ENCODE peak calls at places on chromosomes 13 and 19, in six cellular contexts. W is A549, B is endothelial cell of umbilical vein, E is HCT116, Q is K562, N is H1. C is an unnamed sample.

GRCh38 chr13:98291658-98292057 is 114.6 kb upstream of the RNF113B start:
- DNase-seq in B (no peak), Q (no peak), E (no peak), N (no peak), W (no peak), C (no peak)

GRCh38 chr13:96730676-96731075 is 263.6 kb downstream of the OXGR1 start:
- DNase-seq in B (no peak), N (no peak), E (no peak), Q (no peak), W (no peak), C (no peak)

GRCh38 chr13:57557979-57558529 is 73.5 kb upstream of the PCDH17 start:
- DNase-seq in B (peak; percentile 54), W (no peak), N (no peak), Q (no peak), E (no peak), C (peak; percentile 35)

GRCh38 chr13:34364633-34365032 is 546.7 kb downstream of the RFC3 start:
- DNase-seq in W (no peak), Q (no peak), B (no peak), N (no peak), E (no peak), C (no peak)

GRCh38 chr13:102702965-102703720 is 8.3 kb upstream of the METTL21C start:
- DNase-seq in Q (no peak), B (no peak), W (no peak), E (no peak), N (no peak), C (no peak)

GRCh38 chr13:36919206-36919832 is 719 bp downstream of the SMAD9 start:
- DNase-seq in W (no peak), E (no peak), B (no peak), N (no peak), Q (peak; percentile 11), C (no peak)

GRCh38 chr19:639251-640155 is at the start of gene FGF22:
- DNase-seq in N (no peak), B (peak; percentile 82), Q (peak; percentile 99), E (peak; percentile 68), W (peak; percentile 60), C (peak; percentile 80)

GRCh38 chr13:21539687-21540086 is 64.3 kb downstream of the MICU2 start:
- DNase-seq in E (no peak), N (no peak), Q (no peak), B (no peak), W (no peak), C (no peak)

GRCh38 chr19:40614595-40615411 is 13.6 kb downstream of the LTBP4 start:
- DNase-seq in W (no peak), Q (peak; percentile 87), B (peak; percentile 78), E (peak; percentile 87), N (no peak), C (no peak)

GRCh38 chr19:48397636-48398328 is 4.3 kb downstream of the GRIN2D start:
- DNase-seq in N (no peak), Q (no peak), B (no peak), W (no peak), E (no peak), C (peak; percentile 48)

GRCh38 chr13:26412961-26413716 is 144.3 kb upstream of the WASF3 start:
- DNase-seq in Q (no peak), N (no peak), B (no peak), E (no peak), W (no peak), C (no peak)

GRCh38 chr13:35046587-35046986 is 104.5 kb downstream of the NBEA start:
- DNase-seq in B (no peak), W (no peak), N (no peak), Q (no peak), E (no peak), C (no peak)

GRCh38 chr19:29439688-29440550 is 85.9 kb upstream of the VSTM2B start:
- DNase-seq in N (no peak), Q (no peak), W (no peak), B (no peak), E (no peak), C (no peak)

GRCh38 chr13:29810145-29810742 is 40.2 kb downstream of the UBL3 start:
- DNase-seq in E (no peak), N (no peak), W (no peak), B (no peak), Q (no peak), C (no peak)

GRCh38 chr19:6126335-6126974 is 9.0 kb upstream of the ACSBG2 start:
- DNase-seq in N (no peak), B (peak; percentile 75), E (peak; percentile 91), W (peak; percentile 62), Q (peak; percentile 71), C (peak; percentile 71)

GRCh38 chr19:29527500-29528328 is 1.9 kb downstream of the VSTM2B start:
- DNase-seq in E (no peak), Q (no peak), N (no peak), W (peak; percentile 44), B (no peak), C (no peak)

GRCh38 chr13:92312823-92313222 is 913.8 kb upstream of the GPC6 start:
- DNase-seq in W (no peak), E (no peak), N (no peak), Q (no peak), B (no peak), C (no peak)

GRCh38 chr19:1312732-1313694 is 27.3 kb downstream of the EFNA2 start:
- DNase-seq in Q (no peak), E (peak; percentile 23), W (peak; percentile 88), B (peak; percentile 41), N (no peak), C (no peak)

GRCh38 chr19:52191951-52192350 is 2.1 kb downstream of the PPP2R1A start:
- DNase-seq in E (no peak), W (no peak), Q (no peak), B (no peak), N (no peak), C (no peak)

GRCh38 chr13:74771964-74772363 is 637.8 kb upstream of the KLF12 start:
- DNase-seq in E (no peak), B (no peak), W (no peak), N (no peak), Q (no peak), C (no peak)

GRCh38 chr13:31008400-31009115 is 76.1 kb downstream of the TEX26 start:
- DNase-seq in B (no peak), E (no peak), W (no peak), Q (no peak), N (no peak), C (peak; percentile 10)

GRCh38 chr19:28885965-28886364 is 327.0 kb downstream of the UQCRFS1 start:
- DNase-seq in E (no peak), N (no peak), Q (no peak), W (no peak), B (no peak), C (no peak)

GRCh38 chr13:54574791-54575190 is 1546.2 kb downstream of the OLFM4 start:
- DNase-seq in B (no peak), Q (no peak), E (no peak), N (no peak), W (no peak), C (no peak)

GRCh38 chr19:588093-588742 is 1.5 kb upstream of the HCN2 start:
- DNase-seq in B (peak; percentile 59), Q (peak; percentile 53), W (no peak), E (peak; percentile 69), N (peak; percentile 61), C (peak; percentile 77)

GRCh38 chr13:31050486-31051400 is 111.0 kb downstream of the HSPH1 start:
- DNase-seq in B (no peak), W (no peak), Q (peak; percentile 37), E (no peak), N (no peak), C (no peak)

GRCh38 chr19:55087542-55087935 is 11.9 kb downstream of the EPS8L1 start:
- DNase-seq in N (no peak), W (no peak), E (no peak), B (no peak), Q (no peak), C (no peak)

GRCh38 chr19:55088021-55088451 is 12.4 kb downstream of the EPS8L1 start:
- DNase-seq in Q (no peak), E (no peak), N (no peak), B (no peak), W (no peak), C (no peak)

GRCh38 chr19:55084416-55084815 is 8.7 kb downstream of the EPS8L1 start:
- DNase-seq in N (no peak), E (no peak), B (no peak), W (no peak), Q (no peak), C (no peak)

GRCh38 chr19:55086730-55087541 is 11.3 kb downstream of the EPS8L1 start:
- DNase-seq in W (no peak), B (peak; percentile 97), N (peak; percentile 88), E (no peak), Q (no peak), C (no peak)

GRCh38 chr19:55085923-55086715 is 10.4 kb downstream of the EPS8L1 start:
- DNase-seq in N (no peak), E (no peak), B (no peak), Q (no peak), W (no peak), C (no peak)
- H3K4me3 ChIP-seq in N (peak overlapping the region; percentile 70), E (no peak overlapping the region), B (peak overlapping the region; percentile 55), Q (no peak overlapping the region), W (no peak overlapping the region), C (no peak overlapping the region)

DNA sequence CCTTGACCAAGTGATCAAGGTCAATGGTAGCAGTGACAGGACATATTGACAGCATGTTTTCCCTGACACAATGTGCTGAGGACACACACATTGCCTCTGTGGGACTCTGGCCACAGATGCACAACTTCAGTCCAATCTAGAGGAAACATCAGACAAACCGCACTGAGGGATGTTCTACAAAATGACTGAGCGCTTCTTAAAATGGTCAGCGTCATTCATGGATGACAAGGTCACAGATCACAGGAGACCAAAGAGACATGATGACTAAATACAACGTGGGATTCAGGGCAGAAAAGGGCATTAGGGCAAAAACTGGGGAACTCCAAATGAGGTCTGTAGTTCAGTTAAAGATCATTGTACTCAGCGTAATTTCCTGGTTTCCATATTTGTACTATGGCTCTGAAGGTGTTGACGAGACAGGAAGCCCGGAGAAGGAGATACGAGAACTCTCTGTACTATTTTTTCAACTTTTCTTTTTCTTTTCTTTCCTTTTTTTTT is 20.6 kb downstream of the PBX4 start:
- DNase-seq in B (no peak), Q (no peak), E (no peak), N (no peak), W (no peak), C (no peak)
- TF ChIP-seq POLR2A in B (no peak), Q (no peak), E (no peak), N (no peak), W (no peak), C (no peak)

GRCh38 chr13:50319603-50320296 is 304.5 kb downstream of the KCNRG start:
- DNase-seq in E (no peak), Q (peak; percentile 9), B (peak; percentile 84), W (no peak), N (no peak), C (peak; percentile 83)

GRCh38 chr13:50323440-50324070 is 308.3 kb downstream of the KCNRG start:
- DNase-seq in W (no peak), B (peak; percentile 41), N (no peak), Q (no peak), E (peak; percentile 12), C (no peak)

GRCh38 chr13:50318887-50319286 is 303.6 kb downstream of the KCNRG start:
- DNase-seq in W (no peak), B (no peak), E (no peak), Q (no peak), N (no peak), C (peak; percentile 37)

GRCh38 chr13:50322006-50322405 is 306.8 kb downstream of the KCNRG start:
- DNase-seq in B (no peak), E (no peak), W (no peak), N (no peak), Q (no peak), C (peak; percentile 69)

GRCh38 chr13:50320297-50320862 is 305.1 kb downstream of the KCNRG start:
- DNase-seq in N (no peak), Q (no peak), W (no peak), E (peak; percentile 16), B (peak; percentile 65), C (no peak)
- TF ChIP-seq MAX in N (no peak), Q (no peak), W (no peak), E (no peak), B (no peak), C (no peak)

GRCh38 chr19:56053596-56053995 is 67.0 kb downstream of the NLRP5 start:
- DNase-seq in W (no peak), E (no peak), N (no peak), B (no peak), Q (no peak), C (no peak)
- H3K4me3 ChIP-seq in W (no peak overlapping the region), E (no peak overlapping the region), N (no peak overlapping the region), B (no peak overlapping the region), Q (no peak overlapping the region), C (no peak overlapping the region)